ENCODE peak calls at places on chromosome 3, in five cellular contexts. C is Peyer's patch, K is foreskin fibroblast, X is bronchial epithelial cell, I is IMR-90. H is an unnamed sample.

GRCh38 chr3:126523745-126524428 is at the start of gene CHST13:
- DNase-seq in K (peak; percentile 18), X (peak; percentile 11), C (no peak), I (peak; percentile 16), H (peak; percentile 49)

GRCh38 chr3:150956376-150956775 is 16.2 kb downstream of the CLRN1 start:
- DNase-seq in K (peak; percentile 30), I (peak; percentile 42), C (no peak), X (peak; percentile 75), H (peak; percentile 52)

GRCh38 chr3:126109860-126110235 is 25.9 kb upstream of the SLC41A3 start:
- DNase-seq in X (no peak), C (no peak), I (no peak), K (no peak), H (peak; percentile 8)

GRCh38 chr3:38738630-38739395 is 77.2 kb downstream of the SCN10A start:
- DNase-seq in K (no peak), X (peak; percentile 38), C (no peak), I (peak; percentile 28), H (peak; percentile 32)

GRCh38 chr3:156675744-156676466 is 1.5 kb downstream of the TIPARP start:
- DNase-seq in X (peak; percentile 94), K (peak; percentile 84), I (peak; percentile 86), C (peak; percentile 23), H (peak; percentile 94)

GRCh38 chr3:121152573-121152972 is 244.6 kb downstream of the STXBP5L start:
- DNase-seq in X (peak; percentile 15), K (no peak), I (no peak), C (no peak), H (peak; percentile 4)

GRCh38 chr3:94036909-94037507 is 8.6 kb upstream of the STX19 start:
- DNase-seq in C (no peak), I (peak; percentile 62), X (peak; percentile 49), K (peak; percentile 30), H (peak; percentile 42)

GRCh38 chr3:45547764-45548683 is 46.5 kb upstream of the LIMD1 start:
- DNase-seq in X (no peak), K (peak; percentile 94), C (no peak), I (no peak), H (no peak)

GRCh38 chr3:123949606-123950005 is 11.4 kb downstream of the CCDC14 start:
- DNase-seq in X (peak; percentile 29), C (no peak), I (peak; percentile 82), K (peak; percentile 77), H (peak; percentile 62)

GRCh38 chr3:195240939-195241338 is 30.0 kb downstream of the XXYLT1 start:
- DNase-seq in I (no peak), X (peak; percentile 21), C (no peak), K (no peak), H (no peak)

GRCh38 chr3:184712248-184712559 is 340 bp upstream of the MAGEF1 start:
- DNase-seq in I (no peak), K (no peak), X (no peak), C (no peak), H (no peak)

GRCh38 chr3:45967724-45968123 is 24.5 kb downstream of the CXCR6 start:
- DNase-seq in C (no peak), K (no peak), I (no peak), X (no peak), H (no peak)

GRCh38 chr3:100097919-100098896 is 16.1 kb downstream of the FILIP1L start:
- DNase-seq in I (no peak), K (no peak), X (peak; percentile 28), C (no peak), H (no peak)

GRCh38 chr3:176426371-176426770 is 770.9 kb downstream of the TBL1XR1 start:
- DNase-seq in I (no peak), K (no peak), C (no peak), X (no peak), H (no peak)

GRCh38 chr3:78860567-78860966 is 907.2 kb downstream of the ROBO1 start:
- DNase-seq in C (no peak), K (no peak), X (no peak), I (no peak), H (no peak)

GRCh38 chr3:197888511-197888910 is 61.5 kb upstream of the RPL35A start:
- DNase-seq in K (no peak), X (peak; percentile 33), I (no peak), C (no peak), H (peak; percentile 43)

GRCh38 chr3:5022966-5023776 is 43.9 kb downstream of the BHLHE40 start:
- DNase-seq in C (no peak), K (peak; percentile 97), I (peak; percentile 100), X (peak; percentile 100), H (peak; percentile 100)

GRCh38 chr3:20648921-20649381 is 462.9 kb upstream of the SGO1 start:
- DNase-seq in K (peak; percentile 82), I (peak; percentile 33), C (no peak), X (peak; percentile 29), H (no peak)

GRCh38 chr3:156751461-156752025 is 74.6 kb upstream of the LEKR1 start:
- DNase-seq in K (peak; percentile 96), C (no peak), X (no peak), I (peak; percentile 79), H (peak; percentile 87)

GRCh38 chr3:40793739-40794138 is 269.0 kb downstream of the ZNF621 start:
- DNase-seq in K (no peak), C (no peak), X (no peak), I (no peak), H (no peak)
- TF ChIP-seq CTCF in K (no peak), C (no peak), X (no peak), I (no peak), H (no peak)

DNA sequence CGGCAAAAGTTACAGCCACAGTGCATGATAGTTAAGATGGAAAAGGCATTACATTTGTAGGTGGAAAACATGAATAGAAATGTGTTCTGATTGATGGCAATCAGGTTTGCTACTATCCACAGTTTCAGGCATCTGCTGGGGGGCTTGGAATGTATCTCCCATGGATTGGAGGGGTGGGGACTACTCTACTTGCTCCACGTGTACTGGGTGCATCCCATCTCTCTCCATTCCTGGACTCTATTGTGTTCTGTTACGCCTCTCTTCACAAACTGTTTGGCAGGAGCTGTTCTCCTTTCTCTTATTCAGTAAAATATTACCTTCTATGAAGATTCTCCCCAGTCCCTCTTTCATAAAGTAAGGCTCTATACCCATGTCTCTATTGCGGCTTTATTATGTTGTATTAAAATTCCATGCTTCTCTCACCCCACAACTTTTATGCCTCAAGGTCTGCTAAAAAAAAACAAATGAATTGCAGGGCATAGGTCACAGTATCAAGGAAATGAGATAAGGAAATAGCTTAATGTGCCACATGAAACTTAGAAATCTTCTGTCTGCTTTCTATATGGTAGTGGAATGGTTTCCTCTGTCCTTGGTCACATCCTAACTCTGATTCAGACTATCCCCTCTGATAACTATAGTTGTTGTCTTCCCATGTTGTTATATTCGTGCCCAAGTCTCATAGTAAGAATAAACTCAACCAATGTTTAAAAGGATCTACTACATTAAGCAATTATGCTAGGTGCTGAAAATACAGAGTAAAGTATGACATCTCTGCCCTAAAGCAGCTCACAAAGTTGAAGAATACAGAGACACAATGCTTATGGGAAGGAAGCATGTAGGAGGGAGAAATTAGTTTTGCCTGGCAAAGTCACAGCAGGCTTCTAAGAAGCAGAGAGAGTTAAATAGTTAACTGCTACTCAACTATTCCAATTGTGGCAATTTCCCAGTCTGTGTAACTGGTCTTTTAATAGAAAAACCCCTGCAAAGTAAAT is 43.1 kb downstream of the LRRFIP2 start:
- DNase-seq in K (no peak), X (no peak), C (no peak), I (no peak), H (no peak)
- H3K4me3 ChIP-seq in K (no peak overlapping the region), X (no peak overlapping the region), C (no peak overlapping the region), I (no peak overlapping the region), H (no peak overlapping the region)

GRCh38 chr3:182686033-182686886 is 107.0 kb upstream of the ATP11B start:
- DNase-seq in C (no peak), X (no peak), I (no peak), K (no peak), H (no peak)

GRCh38 chr3:182683335-182684257 is 109.7 kb upstream of the ATP11B start:
- DNase-seq in K (peak; percentile 44), X (peak; percentile 77), C (peak; percentile 49), I (peak; percentile 68), H (peak; percentile 72)

DNA sequence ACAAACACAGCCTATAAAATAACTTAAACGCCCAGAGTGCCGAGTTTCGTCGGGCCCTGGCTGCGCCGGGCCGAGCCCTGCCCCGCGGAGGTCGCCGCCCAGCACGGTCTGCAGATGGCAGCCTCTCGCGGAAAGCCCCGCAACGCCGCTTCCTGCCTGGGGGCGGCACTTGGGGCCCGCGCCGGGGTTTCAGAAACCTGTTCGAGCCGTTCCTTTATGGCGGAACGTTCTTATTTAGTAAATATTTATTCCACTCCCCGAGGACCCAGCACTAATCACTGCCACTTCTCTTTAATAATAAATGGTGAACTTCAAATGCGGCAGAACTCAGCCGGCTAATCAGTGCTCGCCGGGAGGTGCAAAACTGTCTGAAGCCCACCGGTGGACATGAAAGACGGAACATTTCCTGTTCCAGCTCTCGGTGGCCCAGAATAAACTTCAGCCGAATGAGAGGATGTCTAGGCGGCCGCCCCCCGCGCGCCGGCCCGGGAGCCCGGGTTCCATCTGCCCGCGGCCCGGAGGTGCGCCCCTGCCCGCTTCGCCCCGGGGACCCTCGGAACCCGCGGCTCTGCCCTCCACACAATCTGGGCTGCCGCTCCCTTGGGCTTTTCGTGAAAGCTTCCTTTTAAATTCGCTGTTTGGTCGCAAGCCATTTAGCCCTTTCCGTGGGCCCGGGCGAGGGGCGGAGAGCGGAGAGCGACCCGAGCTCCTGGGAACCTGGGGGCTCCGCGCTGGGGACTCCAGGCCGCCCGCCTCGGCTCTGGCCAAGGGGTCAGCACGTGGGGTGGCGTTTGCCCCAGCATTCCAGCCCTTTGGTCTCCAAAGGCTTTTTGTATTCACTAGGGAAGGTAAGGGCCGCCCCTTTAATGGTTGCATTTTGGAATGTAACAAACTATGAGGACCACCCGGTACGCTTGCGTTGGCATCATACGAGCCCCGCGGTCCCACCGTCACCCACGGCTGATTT is 110.8 kb upstream of the ATP11B start:
- DNase-seq in I (peak; percentile 10), K (peak; percentile 12), X (peak; percentile 44), C (no peak), H (peak; percentile 20)
- TF ChIP-seq CTCF in I (peak; percentile 25), K (no peak), X (peak; percentile 45), C (peak; percentile 13), H (no peak)

GRCh38 chr3:152834354-152835310 is at the start of gene P2RY1:
- DNase-seq in X (peak; percentile 81), I (peak; percentile 17), K (peak; percentile 42), C (no peak), H (peak; percentile 71)
- H3K4me3 ChIP-seq in X (peak within 1 kb of the TSS; percentile 93), I (peak within 1 kb of the TSS; percentile 39), K (peak within 1 kb of the TSS; percentile 70), C (peak within 1 kb of the TSS; percentile 78), H (peak within 1 kb of the TSS; percentile 76)

GRCh38 chr3:109224333-109224732 is 87.8 kb downstream of the C3orf85 start:
- DNase-seq in C (no peak), I (no peak), X (no peak), K (no peak), H (no peak)
- TF ChIP-seq CTCF in C (peak; percentile 78), I (no peak), X (no peak), K (no peak), H (peak; percentile 8)

GRCh38 chr3:128736598-128736997 is 10.6 kb downstream of the RAB7A start:
- DNase-seq in K (peak; percentile 18), C (no peak), X (peak; percentile 86), I (peak; percentile 64), H (peak; percentile 71)

GRCh38 chr3:128735884-128736283 is 9.9 kb downstream of the RAB7A start:
- DNase-seq in X (no peak), I (no peak), K (no peak), C (no peak), H (no peak)

GRCh38 chr3:128730521-128730920 is 4.5 kb downstream of the RAB7A start:
- DNase-seq in I (no peak), K (no peak), X (no peak), C (no peak), H (no peak)

GRCh38 chr3:128735287-128735686 is 9.3 kb downstream of the RAB7A start:
- DNase-seq in K (no peak), I (no peak), C (no peak), X (no peak), H (no peak)

GRCh38 chr3:128734523-128735189 is 8.7 kb downstream of the RAB7A start:
- DNase-seq in K (no peak), C (no peak), X (no peak), I (no peak), H (no peak)
- H3K4me3 ChIP-seq in K (no peak overlapping the region), C (no peak overlapping the region), X (no peak overlapping the region), I (no peak overlapping the region), H (no peak overlapping the region)